ENCODE peak calls at places on chromosomes 6 and 20, in seven cellular contexts. A is suprapubic skin, P is A549, H is IMR-90, N is heart left ventricle, B is ovary, R is tibial nerve. K is an unnamed sample.

GRCh38 chr20:48236001-48236400 is 450.7 kb upstream of the SULF2 start:
- DNase-seq in A (no peak), P (no peak), H (no peak), N (no peak), B (no peak), R (no peak), K (no peak)

GRCh38 chr6:35297541-35298481 is at the start of gene DEF6:
- DNase-seq in A (peak; percentile 82), P (peak; percentile 31), H (peak; percentile 82), N (peak; percentile 90), B (peak; percentile 82), R (peak; percentile 28), K (peak; percentile 20)

GRCh38 chr6:140256213-140256612 is 881.8 kb upstream of the CITED2 start:
- DNase-seq in A (no peak), P (no peak), H (peak; percentile 3), N (no peak), B (no peak), R (no peak), K (no peak)

GRCh38 chr6:23659125-23659524 is 466.9 kb upstream of the NRSN1 start:
- DNase-seq in A (no peak), P (peak; percentile 1), H (peak; percentile 6), N (no peak), B (no peak), R (no peak), K (peak; percentile 2)

GRCh38 chr20:9079038-9079731 is 10.3 kb downstream of the PLCB4 start:
- DNase-seq in A (no peak), P (no peak), H (no peak), N (no peak), B (no peak), R (no peak), K (no peak)

GRCh38 chr6:122098091-122098769 is 301.2 kb upstream of the HSF2 start:
- DNase-seq in A (no peak), P (no peak), H (no peak), N (no peak), B (no peak), R (no peak), K (no peak)

GRCh38 chr6:19327684-19328083 is 509.5 kb upstream of the ID4 start:
- DNase-seq in A (no peak), P (no peak), H (no peak), N (no peak), B (no peak), R (no peak), K (no peak)

GRCh38 chr6:108942556-108943492 is 94.6 kb downstream of the ARMC2 start:
- DNase-seq in A (no peak), P (no peak), H (no peak), N (no peak), B (no peak), R (no peak), K (no peak)

GRCh38 chr6:67475700-67476099 is 1159.4 kb upstream of the ADGRB3 start:
- DNase-seq in A (no peak), P (no peak), H (no peak), N (no peak), B (no peak), R (no peak), K (no peak)

GRCh38 chr6:72554761-72555221 is 67.1 kb upstream of the KCNQ5 start:
- DNase-seq in A (no peak), P (no peak), H (peak; percentile 17), N (no peak), B (no peak), R (no peak), K (no peak)

GRCh38 chr6:145244712-145245111 is 490.6 kb downstream of the EPM2A start:
- DNase-seq in A (no peak), P (no peak), H (no peak), N (no peak), B (no peak), R (no peak), K (no peak)

GRCh38 chr6:22157233-22157632 is 139.6 kb downstream of the PRL start:
- DNase-seq in A (no peak), P (no peak), H (no peak), N (no peak), B (no peak), R (no peak), K (no peak)

GRCh38 chr20:62159835-62160234 is 16.3 kb downstream of the SS18L1 start:
- DNase-seq in A (no peak), P (no peak), H (peak; percentile 49), N (peak; percentile 44), B (no peak), R (no peak), K (peak; percentile 50)

GRCh38 chr6:1384549-1385128 is 4.7 kb upstream of the FOXF2 start:
- DNase-seq in A (no peak), P (no peak), H (no peak), N (no peak), B (no peak), R (no peak), K (no peak)

GRCh38 chr20:58697201-58697866 is 4.7 kb downstream of the NPEPL1 start:
- DNase-seq in A (no peak), P (no peak), H (no peak), N (peak; percentile 56), B (no peak), R (peak; percentile 8), K (no peak)

DNA sequence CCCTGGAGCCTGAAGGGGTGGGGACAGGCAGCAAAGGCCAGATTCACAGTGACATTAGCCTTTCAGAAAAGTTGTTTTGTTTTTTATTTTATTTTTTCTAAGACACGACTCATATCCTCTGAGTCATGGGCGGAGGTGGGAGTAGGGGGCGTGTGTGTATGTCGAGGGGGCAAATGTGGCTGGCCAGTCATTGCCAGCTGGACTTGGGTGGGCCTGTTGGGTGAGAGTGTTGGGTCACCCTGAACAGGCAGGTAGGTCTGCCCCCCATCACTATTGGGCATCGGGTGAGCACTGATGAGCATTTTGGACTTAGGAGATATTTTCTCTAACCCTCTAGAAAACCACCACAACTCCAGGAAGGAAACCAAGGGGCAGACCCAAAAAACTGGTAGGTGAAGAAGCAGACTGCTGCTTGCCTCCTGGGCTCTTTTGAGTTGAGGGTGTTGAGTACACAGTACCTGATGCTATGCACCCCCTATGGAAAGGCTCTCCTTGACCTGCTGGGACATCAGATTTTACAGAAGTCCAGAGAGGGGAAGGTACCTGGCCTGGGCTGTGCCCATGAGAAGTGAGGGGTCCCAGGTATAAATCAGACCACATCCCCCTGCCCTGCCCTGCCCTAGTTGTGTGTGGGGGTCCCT is 5.6 kb downstream of the SMIM29 start:
- DNase-seq in A (peak; percentile 47), P (no peak), H (peak; percentile 77), N (peak; percentile 51), B (no peak), R (no peak), K (peak; percentile 52)
- TF ChIP-seq POLR2A in A (no peak), P (no peak), H (no peak), N (no peak), B (no peak), R (no peak), K (no peak)

GRCh38 chr6:63307581-63308246 is 12.1 kb downstream of the LGSN start:
- DNase-seq in A (no peak), P (peak; percentile 62), H (peak; percentile 64), N (no peak), B (no peak), R (no peak), K (peak; percentile 7)

GRCh38 chr6:63306446-63306845 is 13.3 kb downstream of the LGSN start:
- DNase-seq in A (no peak), P (no peak), H (no peak), N (no peak), B (no peak), R (no peak), K (no peak)

GRCh38 chr6:63299667-63300066 is 20.1 kb downstream of the LGSN start:
- DNase-seq in A (no peak), P (no peak), H (no peak), N (no peak), B (no peak), R (no peak), K (no peak)

DNA sequence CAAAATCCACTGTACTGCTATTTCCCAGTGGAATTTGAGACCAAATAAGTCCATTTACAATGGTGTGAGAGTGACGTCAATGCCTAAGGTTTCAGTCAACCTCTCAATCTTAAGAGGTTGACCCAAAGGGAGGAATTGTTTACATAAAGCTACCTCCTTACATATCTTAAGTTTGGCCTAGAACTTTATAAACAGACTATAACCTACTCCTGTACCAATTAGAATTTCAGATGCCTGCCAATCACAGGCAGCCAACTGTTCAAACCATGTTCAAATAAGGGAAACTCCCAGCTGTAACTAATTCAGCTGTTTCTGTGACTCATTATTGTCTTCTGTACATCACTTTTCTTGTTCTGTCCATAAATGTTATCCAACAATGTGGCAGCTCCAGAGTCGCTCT is 14.5 kb downstream of the LGSN start:
- DNase-seq in A (no peak), P (peak; percentile 82), H (peak; percentile 3), N (no peak), B (no peak), R (no peak), K (no peak)
- TF ChIP-seq POLR2A in A (no peak), P (no peak), H (no peak), N (no peak), B (no peak), R (no peak), K (no peak)

GRCh38 chr6:78597966-78598365 is 269.4 kb upstream of the IRAK1BP1 start:
- DNase-seq in A (no peak), P (no peak), H (no peak), N (no peak), B (no peak), R (no peak), K (no peak)

GRCh38 chr6:78599526-78599925 is 267.8 kb upstream of the IRAK1BP1 start:
- DNase-seq in A (no peak), P (no peak), H (peak; percentile 43), N (no peak), B (no peak), R (no peak), K (no peak)

GRCh38 chr6:78594667-78595051 is 272.7 kb upstream of the IRAK1BP1 start:
- DNase-seq in A (no peak), P (peak; percentile 52), H (no peak), N (no peak), B (no peak), R (no peak), K (no peak)

GRCh38 chr6:78593898-78594666 is 273.3 kb upstream of the IRAK1BP1 start:
- DNase-seq in A (no peak), P (no peak), H (peak; percentile 25), N (no peak), B (no peak), R (no peak), K (no peak)

GRCh38 chr6:78598966-78599365 is 268.4 kb upstream of the IRAK1BP1 start:
- DNase-seq in A (no peak), P (peak; percentile 72), H (peak; percentile 97), N (no peak), B (no peak), R (no peak), K (peak; percentile 30)
- TF ChIP-seq POLR2A in A (no peak), P (no peak), H (no peak), N (no peak), B (no peak), R (no peak), K (no peak)

GRCh38 chr6:218153-219018 is 73.9 kb upstream of the DUSP22 start:
- DNase-seq in A (no peak), P (no peak), H (no peak), N (no peak), B (no peak), R (no peak), K (no peak)
- TF ChIP-seq POLR2A in A (no peak), P (no peak), H (no peak), N (no peak), B (no peak), R (no peak), K (no peak)

DNA sequence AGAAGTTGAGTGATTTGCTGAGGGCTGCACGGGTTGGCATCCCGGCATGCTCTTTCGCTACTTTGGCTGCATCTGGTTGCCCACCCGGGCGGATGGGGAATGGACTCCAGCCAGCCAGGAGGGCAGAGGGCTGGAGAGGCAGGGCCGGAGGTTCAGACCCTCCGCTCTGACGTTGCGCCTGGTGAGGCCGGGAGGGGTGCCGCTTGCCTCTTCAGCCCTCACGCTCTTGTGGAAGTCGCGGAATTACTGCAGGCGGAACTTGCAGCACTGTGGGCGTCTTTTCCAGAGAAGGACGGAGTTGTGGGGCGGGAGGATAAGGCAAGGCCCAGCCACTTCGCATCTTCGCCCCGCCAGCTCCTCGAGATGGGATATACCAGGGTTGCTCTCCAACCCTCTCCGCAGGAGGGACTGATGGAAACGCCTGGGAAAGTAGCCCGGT is 656 bp downstream of the RTEL1 start:
- DNase-seq in A (no peak), P (no peak), H (peak; percentile 40), N (no peak), B (no peak), R (no peak), K (no peak)
- TF ChIP-seq POLR2A in A (no peak), P (no peak), H (no peak), N (no peak), B (no peak), R (no peak), K (no peak)